ENCODE peak calls at places on chromosomes 16 and 17, in five cellular contexts. E, Y, O, N and Z are unnamed samples.

GRCh38 chr17:74455025-74455585 is 11.3 kb upstream of the CD300A start:
- DNase-seq in Y (no peak), O (no peak), E (peak; percentile 54), N (no peak), Z (no peak)

GRCh38 chr17:35846055-35846809 is 22.5 kb downstream of the HEATR9 start:
- DNase-seq in O (no peak), N (peak; percentile 49), E (no peak), Y (peak; percentile 14), Z (no peak)

GRCh38 chr17:62794666-62794971 is 13.5 kb downstream of the MARCHF10 start:
- DNase-seq in Y (no peak), O (no peak), N (no peak), E (no peak), Z (no peak)

GRCh38 chr16:4317471-4318170 is 1.8 kb downstream of the GLIS2 start:
- DNase-seq in Y (peak; percentile 62), O (peak; percentile 77), N (peak; percentile 40), E (no peak), Z (no peak)

GRCh38 chr17:50239913-50240312 is 34.4 kb upstream of the TMEM92 start:
- DNase-seq in E (peak; percentile 36), N (no peak), Y (no peak), O (no peak), Z (no peak)

GRCh38 chr17:58224315-58224714 is 5.3 kb upstream of the MKS1 start:
- DNase-seq in Y (peak; percentile 53), O (peak; percentile 54), N (peak; percentile 53), E (no peak), Z (no peak)

GRCh38 chr16:78628526-78628925 is 529.1 kb downstream of the WWOX start:
- DNase-seq in O (no peak), N (no peak), E (no peak), Y (no peak), Z (no peak)

GRCh38 chr17:42878123-42878880 is 22.3 kb upstream of the G6PC1 start:
- DNase-seq in N (no peak), Y (no peak), E (peak; percentile 20), O (no peak), Z (no peak)

GRCh38 chr17:28720247-28720996 is 637 bp downstream of the RPL23A start:
- DNase-seq in N (no peak), O (no peak), Y (no peak), E (no peak), Z (no peak)

GRCh38 chr16:81803332-81803731 is 24.2 kb downstream of the PLCG2 start:
- DNase-seq in Y (no peak), E (no peak), O (no peak), N (no peak), Z (no peak)

GRCh38 chr17:79664925-79665738 is 54.3 kb upstream of the RBFOX3 start:
- DNase-seq in Y (peak; percentile 56), E (peak; percentile 74), O (no peak), N (no peak), Z (peak; percentile 10)

GRCh38 chr17:80773243-80773991 is 218.2 kb upstream of the CHMP6 start:
- DNase-seq in O (no peak), Y (peak; percentile 18), E (peak; percentile 59), N (peak; percentile 31), Z (no peak)

GRCh38 chr17:82334622-82335394 is 1.2 kb upstream of the SECTM1 start:
- DNase-seq in O (no peak), Y (peak; percentile 38), N (no peak), E (no peak), Z (no peak)

GRCh38 chr16:65136656-65137055 is 14.8 kb upstream of the CDH11 start:
- DNase-seq in N (no peak), E (no peak), Y (no peak), O (no peak), Z (no peak)

GRCh38 chr16:86929149-86929871 is 351.0 kb downstream of the FOXL1 start:
- DNase-seq in E (peak; percentile 43), N (peak; percentile 91), O (peak; percentile 99), Y (peak; percentile 95), Z (peak; percentile 43)

GRCh38 chr17:79948406-79948917 is 87.2 kb downstream of the TBC1D16 start:
- DNase-seq in O (no peak), N (no peak), Y (no peak), E (no peak), Z (no peak)

GRCh38 chr17:40061532-40062038 is 1.2 kb upstream of the THRA start:
- DNase-seq in Y (no peak), N (no peak), O (no peak), E (peak; percentile 3), Z (no peak)

GRCh38 chr17:44363613-44364159 is at the start of gene FAM171A2:
- DNase-seq in Y (peak; percentile 43), N (peak; percentile 40), E (no peak), O (peak; percentile 46), Z (no peak)

GRCh38 chr17:28467456-28468025 is 5.9 kb upstream of the SLC13A2 start:
- DNase-seq in O (peak; percentile 79), E (no peak), Y (peak; percentile 65), N (peak; percentile 92), Z (peak; percentile 70)

GRCh38 chr17:65388911-65389310 is 172.5 kb downstream of the AXIN2 start:
- DNase-seq in O (no peak), E (no peak), Y (peak; percentile 74), N (no peak), Z (no peak)

GRCh38 chr17:17598003-17598402 is 6.5 kb upstream of the PEMT start:
- DNase-seq in E (no peak), O (no peak), N (no peak), Y (no peak), Z (no peak)

GRCh38 chr17:34709108-34709779 is 129.9 kb downstream of the TMEM132E start:
- DNase-seq in Y (no peak), O (no peak), N (no peak), E (no peak), Z (no peak)

GRCh38 chr17:80175411-80175810 is 5.6 kb downstream of the CARD14 start:
- DNase-seq in E (no peak), N (peak; percentile 16), Y (peak; percentile 21), O (peak; percentile 72), Z (peak; percentile 44)

GRCh38 chr16:9489823-9490467 is 398.5 kb downstream of the HAPSTR1 start:
- DNase-seq in N (no peak), O (no peak), E (peak; percentile 46), Y (no peak), Z (no peak)

GRCh38 chr17:54906713-54907112 is 6.1 kb downstream of the TOM1L1 start:
- DNase-seq in E (no peak), O (no peak), N (no peak), Y (no peak), Z (no peak)

GRCh38 chr16:28984619-28985135 is at the start of gene LAT:
- DNase-seq in N (no peak), O (no peak), Y (no peak), E (no peak), Z (no peak)

GRCh38 chr17:306116-306515 is 46.5 kb downstream of the RPH3AL start:
- DNase-seq in Y (no peak), N (no peak), O (no peak), E (no peak), Z (no peak)

GRCh38 chr17:81865733-81866439 is 5.3 kb downstream of the ARHGDIA start:
- DNase-seq in O (no peak), Y (peak; percentile 27), E (no peak), N (peak; percentile 44), Z (no peak)

GRCh38 chr16:66926171-66926570 is 836 bp upstream of the RRAD start:
- DNase-seq in O (peak; percentile 48), E (peak; percentile 75), Y (peak; percentile 36), N (no peak), Z (no peak)

GRCh38 chr17:80938556-80938955 is 53.1 kb upstream of the CHMP6 start:
- DNase-seq in Y (no peak), O (no peak), E (no peak), N (no peak), Z (no peak)

GRCh38 chr16:68013440-68013839 is 2.3 kb downstream of the DPEP2NB start:
- DNase-seq in N (no peak), E (no peak), Y (no peak), O (no peak), Z (peak; percentile 77)

GRCh38 chr17:1762906-1763829 is 1.3 kb downstream of the SERPINF1 start:
- DNase-seq in Y (peak; percentile 93), E (peak; percentile 43), O (no peak), N (peak; percentile 75), Z (peak; percentile 39)

GRCh38 chr17:52124993-52125392 is 33.5 kb downstream of the CA10 start:
- DNase-seq in O (no peak), E (no peak), Y (no peak), N (no peak), Z (no peak)

GRCh38 chr17:17070931-17071330 is 28.7 kb downstream of the MPRIP start:
- DNase-seq in Y (no peak), E (no peak), O (no peak), N (no peak), Z (no peak)

GRCh38 chr17:55986817-55987216 is 166.5 kb upstream of the ANKFN1 start:
- DNase-seq in E (no peak), Y (no peak), N (no peak), O (no peak), Z (no peak)

GRCh38 chr17:3006801-3007200 is 56.6 kb downstream of the OR1D5 start:
- DNase-seq in Y (no peak), O (no peak), N (no peak), E (no peak), Z (no peak)